ENCODE peak calls at places on chromosomes 5 and 9, in eight cellular contexts. V is erythroblast; S is MG63; J is ELR; C is stimulated activated CD4-positive, alpha-beta T cell treated with anti-CD3 and anti-CD28 coated beads, Interleukin-2, amount 100 ng/mL, for 24 hours; K is BE2C; Q is ovary; Z is fibroblast of lung. G is an unnamed sample.

GRCh38 chr9:95116002-95116819 is 201.3 kb downstream of the FANCC start:
- DNase-seq in V (no peak), S (no peak), J (peak), C (no peak), K (no peak), Q (no peak), Z (no peak), G (no peak)

GRCh38 chr5:179549973-179550510 is 312 bp upstream of the RUFY1 start:
- DNase-seq in V (peak), S (no peak), J (no peak), C (peak), K (no peak), Q (no peak), Z (peak), G (no peak)

GRCh38 chr9:123364241-123364824 is 8.3 kb downstream of the CRB2 start:
- DNase-seq in V (no peak), S (peak), J (no peak), C (no peak), K (no peak), Q (peak), Z (peak), G (no peak)

GRCh38 chr5:103904651-103905050 is 342.1 kb upstream of the NUDT12 start:
- DNase-seq in V (no peak), S (no peak), J (no peak), C (no peak), K (no peak), Q (no peak), Z (no peak), G (no peak)

GRCh38 chr5:95728494-95729114 is 2.5 kb upstream of the RHOBTB3 start:
- DNase-seq in V (peak), S (no peak), J (peak), C (no peak), K (no peak), Q (no peak), Z (no peak), G (no peak)

GRCh38 chr9:8558176-8558575 is 758.6 kb upstream of the DMAC1 start:
- DNase-seq in V (no peak), S (no peak), J (no peak), C (no peak), K (no peak), Q (no peak), Z (peak), G (no peak)

GRCh38 chr5:172096184-172096941 is 89.9 kb upstream of the FBXW11 start:
- DNase-seq in V (no peak), S (no peak), J (no peak), C (no peak), K (no peak), Q (no peak), Z (no peak), G (no peak)

GRCh38 chr9:110016340-110016739 is 191.6 kb downstream of the C9orf152 start:
- DNase-seq in V (no peak), S (peak), J (peak), C (no peak), K (no peak), Q (no peak), Z (peak), G (no peak)

GRCh38 chr5:132474881-132475511 is 15.6 kb downstream of the IRF1 start:
- DNase-seq in V (no peak), S (no peak), J (no peak), C (no peak), K (peak), Q (peak), Z (no peak), G (no peak)

GRCh38 chr9:2655411-2655901 is 33.9 kb downstream of the VLDLR start:
- DNase-seq in V (no peak), S (peak), J (peak), C (peak), K (no peak), Q (no peak), Z (peak), G (no peak)

GRCh38 chr9:70477907-70478480 is 63.5 kb upstream of the KLF9 start:
- DNase-seq in V (no peak), S (no peak), J (no peak), C (no peak), K (no peak), Q (no peak), Z (no peak), G (no peak)

GRCh38 chr5:157486861-157487260 is 26.8 kb downstream of the NIPAL4 start:
- DNase-seq in V (no peak), S (no peak), J (no peak), C (no peak), K (no peak), Q (no peak), Z (no peak), G (peak)

GRCh38 chr5:124905256-124905655 is 158.8 kb upstream of the ZNF608 start:
- DNase-seq in V (no peak), S (no peak), J (no peak), C (no peak), K (no peak), Q (no peak), Z (no peak), G (no peak)

GRCh38 chr5:179883163-179883562 is 24.5 kb downstream of the TBC1D9B start:
- DNase-seq in V (no peak), S (no peak), J (no peak), C (no peak), K (no peak), Q (no peak), Z (no peak), G (no peak)

GRCh38 chr9:99635032-99635431 is 186.7 kb upstream of the NR4A3 start:
- DNase-seq in V (no peak), S (no peak), J (no peak), C (no peak), K (no peak), Q (no peak), Z (peak), G (no peak)

GRCh38 chr5:96629774-96630173 is 32.4 kb upstream of the CAST start:
- DNase-seq in V (no peak), S (peak), J (peak), C (no peak), K (no peak), Q (no peak), Z (peak), G (no peak)

GRCh38 chr5:68431601-68432337 is 216.2 kb downstream of the PIK3R1 start:
- DNase-seq in V (no peak), S (no peak), J (no peak), C (no peak), K (no peak), Q (no peak), Z (no peak), G (no peak)

GRCh38 chr5:1667648-1668140 is 131.9 kb downstream of the MRPL36 start:
- DNase-seq in V (no peak), S (no peak), J (no peak), C (no peak), K (no peak), Q (no peak), Z (no peak), G (no peak)

GRCh38 chr5:127802477-127802865 is 99.3 kb downstream of the CCDC192 start:
- DNase-seq in V (no peak), S (no peak), J (no peak), C (no peak), K (no peak), Q (no peak), Z (peak), G (no peak)

GRCh38 chr5:141040093-141040762 is 10.9 kb upstream of the PCDHB1 start:
- DNase-seq in V (no peak), S (no peak), J (no peak), C (no peak), K (peak), Q (peak), Z (no peak), G (no peak)

GRCh38 chr9:98411981-98412561 is 156.6 kb upstream of the TBC1D2 start:
- DNase-seq in V (no peak), S (no peak), J (no peak), C (no peak), K (no peak), Q (no peak), Z (no peak), G (no peak)

GRCh38 chr9:99852617-99853016 is 30.9 kb downstream of the NR4A3 start:
- DNase-seq in V (no peak), S (no peak), J (no peak), C (no peak), K (no peak), Q (no peak), Z (no peak), G (peak)

GRCh38 chr9:11417782-11418181 is 805.0 kb upstream of the PTPRD start:
- DNase-seq in V (no peak), S (no peak), J (no peak), C (no peak), K (no peak), Q (no peak), Z (no peak), G (no peak)

GRCh38 chr5:150256416-150257064 is 33.0 kb downstream of the CAMK2A start:
- DNase-seq in V (no peak), S (no peak), J (no peak), C (no peak), K (peak), Q (no peak), Z (no peak), G (no peak)

GRCh38 chr5:87756951-87757350 is 344.2 kb upstream of the CCNH start:
- DNase-seq in V (no peak), S (no peak), J (no peak), C (no peak), K (no peak), Q (no peak), Z (no peak), G (no peak)

GRCh38 chr5:119651496-119651895 is 22.1 kb downstream of the FAM170A start:
- DNase-seq in V (no peak), S (no peak), J (no peak), C (no peak), K (no peak), Q (no peak), Z (no peak), G (no peak)

GRCh38 chr5:94267350-94267899 is 351.0 kb downstream of the KIAA0825 start:
- DNase-seq in V (no peak), S (no peak), J (no peak), C (no peak), K (no peak), Q (no peak), Z (no peak), G (no peak)

GRCh38 chr5:135133181-135133580 is 99.2 kb upstream of the PITX1 start:
- DNase-seq in V (no peak), S (peak), J (no peak), C (no peak), K (no peak), Q (no peak), Z (no peak), G (no peak)